ENCODE peak calls at places on chromosomes 12 and 14, in six cellular contexts. One of them, this sample, is unnamed.
A peak's percentile ranks its signal among the peaks of the same experiment; 100 is the strongest.

GRCh38 chr12:90922068-90922743 is 32.8 kb downstream of the CCER1 start:
- DNase-seq in fibroblast of the aortic adventitia: peak; percentile 73
- DNase-seq in RWPE2: no peak
- DNase-seq in heart right ventricle: no peak
- DNase-seq in AG10803: peak; percentile 46
- DNase-seq in GM12865: no peak
- DNase-seq in this sample: no peak

GRCh38 chr14:21498540-21499526 is 12.3 kb downstream of the METTL3 start:
- DNase-seq in fibroblast of the aortic adventitia: peak; percentile 63
- DNase-seq in RWPE2: no peak
- DNase-seq in heart right ventricle: no peak
- DNase-seq in AG10803: peak; percentile 52
- DNase-seq in GM12865: peak; percentile 57
- DNase-seq in this sample: peak; percentile 54

GRCh38 chr12:82682851-82683261 is 3.9 kb upstream of the TMTC2 start:
- DNase-seq in fibroblast of the aortic adventitia: peak; percentile 11
- DNase-seq in RWPE2: no peak
- DNase-seq in heart right ventricle: no peak
- DNase-seq in AG10803: peak; percentile 53
- DNase-seq in GM12865: no peak
- DNase-seq in this sample: no peak

GRCh38 chr12:87756111-87756510 is 273.1 kb downstream of the C12orf50 start:
- DNase-seq in fibroblast of the aortic adventitia: peak; percentile 87
- DNase-seq in RWPE2: no peak
- DNase-seq in heart right ventricle: no peak
- DNase-seq in AG10803: peak; percentile 38
- DNase-seq in GM12865: no peak
- DNase-seq in this sample: no peak

GRCh38 chr12:15897433-15897832 is 13.7 kb upstream of the DERA start:
- DNase-seq in fibroblast of the aortic adventitia: no peak
- DNase-seq in RWPE2: no peak
- DNase-seq in heart right ventricle: no peak
- DNase-seq in AG10803: peak; percentile 43
- DNase-seq in GM12865: no peak
- DNase-seq in this sample: no peak

GRCh38 chr12:131521326-131521725 is 189.6 kb upstream of the SFSWAP start:
- DNase-seq in fibroblast of the aortic adventitia: no peak
- DNase-seq in RWPE2: no peak
- DNase-seq in heart right ventricle: no peak
- DNase-seq in AG10803: no peak
- DNase-seq in GM12865: no peak
- DNase-seq in this sample: no peak

GRCh38 chr12:126139355-126139754 is 1074.1 kb downstream of the AACS start:
- DNase-seq in fibroblast of the aortic adventitia: no peak
- DNase-seq in RWPE2: no peak
- DNase-seq in heart right ventricle: no peak
- DNase-seq in AG10803: no peak
- DNase-seq in GM12865: no peak
- DNase-seq in this sample: no peak

GRCh38 chr14:58725226-58725625 is 87.5 kb downstream of the DACT1 start:
- DNase-seq in fibroblast of the aortic adventitia: no peak
- DNase-seq in RWPE2: no peak
- DNase-seq in heart right ventricle: no peak
- DNase-seq in AG10803: no peak
- DNase-seq in GM12865: no peak
- DNase-seq in this sample: no peak

GRCh38 chr12:128019996-128020544 is 246.9 kb upstream of the TMEM132C start:
- DNase-seq in fibroblast of the aortic adventitia: no peak
- DNase-seq in RWPE2: no peak
- DNase-seq in heart right ventricle: no peak
- DNase-seq in AG10803: no peak
- DNase-seq in GM12865: no peak
- DNase-seq in this sample: no peak

GRCh38 chr12:48029401-48029770 is 25.1 kb upstream of the COL2A1 start:
- DNase-seq in fibroblast of the aortic adventitia: no peak
- DNase-seq in RWPE2: no peak
- DNase-seq in heart right ventricle: no peak
- DNase-seq in AG10803: no peak
- DNase-seq in GM12865: no peak
- DNase-seq in this sample: no peak

GRCh38 chr12:62660763-62661162 is 194.1 kb downstream of the MON2 start:
- DNase-seq in fibroblast of the aortic adventitia: peak; percentile 41
- DNase-seq in RWPE2: no peak
- DNase-seq in heart right ventricle: no peak
- DNase-seq in AG10803: peak; percentile 97
- DNase-seq in GM12865: no peak
- DNase-seq in this sample: no peak

GRCh38 chr14:102933618-102934231 is 11.3 kb downstream of the AMN start:
- DNase-seq in fibroblast of the aortic adventitia: no peak
- DNase-seq in RWPE2: no peak
- DNase-seq in heart right ventricle: no peak
- DNase-seq in AG10803: no peak
- DNase-seq in GM12865: no peak
- DNase-seq in this sample: no peak

GRCh38 chr12:93883436-93884154 is 206.4 kb downstream of the CRADD start:
- DNase-seq in fibroblast of the aortic adventitia: peak; percentile 80
- DNase-seq in RWPE2: no peak
- DNase-seq in heart right ventricle: no peak
- DNase-seq in AG10803: peak; percentile 91
- DNase-seq in GM12865: no peak
- DNase-seq in this sample: no peak

GRCh38 chr12:57101892-57102695 is 9.1 kb downstream of the STAT6 start:
- DNase-seq in fibroblast of the aortic adventitia: no peak
- DNase-seq in RWPE2: no peak
- DNase-seq in heart right ventricle: no peak
- DNase-seq in AG10803: no peak
- DNase-seq in GM12865: no peak
- DNase-seq in this sample: no peak

DNA sequence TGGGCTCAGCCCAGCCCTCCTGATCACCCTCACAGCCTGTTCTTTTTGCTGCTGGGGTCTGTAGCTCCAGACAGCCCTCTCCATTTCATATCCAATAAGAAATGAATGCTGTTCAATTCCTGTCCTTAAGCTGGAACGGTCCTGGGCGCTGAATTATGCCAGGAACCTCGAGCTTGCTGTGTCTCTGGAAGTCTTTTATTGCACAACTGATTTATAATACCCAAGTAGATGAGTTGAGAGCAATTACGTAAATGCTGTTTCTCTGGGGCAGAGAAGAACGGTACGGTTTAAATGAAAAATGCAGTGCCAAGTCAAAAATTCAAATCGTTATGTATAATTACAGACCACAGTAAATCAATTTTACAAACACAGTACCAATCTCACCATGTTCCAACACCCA is 161.0 kb downstream of the SAMD4A start:
- DNase-seq in fibroblast of the aortic adventitia: no peak
- DNase-seq in RWPE2: no peak
- DNase-seq in heart right ventricle: no peak
- DNase-seq in AG10803: peak; percentile 86
- DNase-seq in GM12865: no peak
- DNase-seq in this sample: no peak
- H3K4me3 ChIP-seq in fibroblast of the aortic adventitia: no peak overlapping the region
- H3K4me3 ChIP-seq in RWPE2: no peak overlapping the region
- H3K4me3 ChIP-seq in heart right ventricle: no peak overlapping the region
- H3K4me3 ChIP-seq in AG10803: peak overlapping the region; percentile 48
- H3K4me3 ChIP-seq in GM12865: no peak overlapping the region
- H3K4me3 ChIP-seq in this sample: no peak overlapping the region

GRCh38 chr12:45974883-45975282 is 15.5 kb downstream of the SCAF11 start:
- DNase-seq in fibroblast of the aortic adventitia: no peak
- DNase-seq in RWPE2: no peak
- DNase-seq in heart right ventricle: no peak
- DNase-seq in AG10803: no peak
- DNase-seq in GM12865: no peak
- DNase-seq in this sample: no peak

GRCh38 chr12:45975506-45975905 is 14.9 kb downstream of the SCAF11 start:
- DNase-seq in fibroblast of the aortic adventitia: no peak
- DNase-seq in RWPE2: no peak
- DNase-seq in heart right ventricle: no peak
- DNase-seq in AG10803: no peak
- DNase-seq in GM12865: no peak
- DNase-seq in this sample: no peak

GRCh38 chr12:45974171-45974719 is 16.1 kb downstream of the SCAF11 start:
- DNase-seq in fibroblast of the aortic adventitia: no peak
- DNase-seq in RWPE2: no peak
- DNase-seq in heart right ventricle: no peak
- DNase-seq in AG10803: peak; percentile 24
- DNase-seq in GM12865: no peak
- DNase-seq in this sample: no peak

GRCh38 chr12:45969084-45969483 is 21.3 kb downstream of the SCAF11 start:
- DNase-seq in fibroblast of the aortic adventitia: peak; percentile 43
- DNase-seq in RWPE2: no peak
- DNase-seq in heart right ventricle: no peak
- DNase-seq in AG10803: peak; percentile 83
- DNase-seq in GM12865: no peak
- DNase-seq in this sample: no peak

GRCh38 chr12:45973526-45973925 is 16.8 kb downstream of the SCAF11 start:
- DNase-seq in fibroblast of the aortic adventitia: peak; percentile 54
- DNase-seq in RWPE2: no peak
- DNase-seq in heart right ventricle: no peak
- DNase-seq in AG10803: peak; percentile 54
- DNase-seq in GM12865: no peak
- DNase-seq in this sample: no peak
- H3K4me3 ChIP-seq in fibroblast of the aortic adventitia: no peak overlapping the region
- H3K4me3 ChIP-seq in RWPE2: no peak overlapping the region
- H3K4me3 ChIP-seq in heart right ventricle: no peak overlapping the region
- H3K4me3 ChIP-seq in AG10803: no peak overlapping the region
- H3K4me3 ChIP-seq in GM12865: no peak overlapping the region
- H3K4me3 ChIP-seq in this sample: no peak overlapping the region

DNA sequence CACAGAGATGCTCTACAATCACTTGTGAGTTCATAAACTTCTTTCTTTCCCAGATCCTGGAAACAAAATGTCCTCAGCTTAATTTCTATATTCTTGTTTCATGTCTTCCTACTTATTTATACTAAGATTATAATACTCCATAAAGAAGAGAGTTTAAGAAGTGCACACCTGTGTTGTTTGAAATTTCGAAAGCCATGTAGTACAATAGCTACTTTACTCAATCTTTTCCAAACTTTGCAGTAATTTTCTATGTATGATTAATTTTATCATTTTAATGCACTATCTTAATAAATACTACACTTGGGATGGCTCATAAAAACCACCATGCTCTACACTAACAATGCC is 300 bp upstream of the TTC5 start:
- DNase-seq in fibroblast of the aortic adventitia: no peak
- DNase-seq in RWPE2: no peak
- DNase-seq in heart right ventricle: no peak
- DNase-seq in AG10803: no peak
- DNase-seq in GM12865: no peak
- DNase-seq in this sample: no peak
- H3K4me3 ChIP-seq in fibroblast of the aortic adventitia: no peak overlapping the region
- H3K4me3 ChIP-seq in RWPE2: peak overlapping the region; percentile 51
- H3K4me3 ChIP-seq in heart right ventricle: no peak overlapping the region
- H3K4me3 ChIP-seq in AG10803: no peak overlapping the region
- H3K4me3 ChIP-seq in GM12865: peak overlapping the region; percentile 91
- H3K4me3 ChIP-seq in this sample: peak overlapping the region; percentile 79

GRCh38 chr12:119589634-119590033 is 3.9 kb upstream of the TMEM233 start:
- DNase-seq in fibroblast of the aortic adventitia: peak; percentile 9
- DNase-seq in RWPE2: no peak
- DNase-seq in heart right ventricle: no peak
- DNase-seq in AG10803: no peak
- DNase-seq in GM12865: no peak
- DNase-seq in this sample: no peak
- H3K4me3 ChIP-seq in fibroblast of the aortic adventitia: no peak overlapping the region
- H3K4me3 ChIP-seq in RWPE2: no peak overlapping the region
- H3K4me3 ChIP-seq in heart right ventricle: no peak overlapping the region
- H3K4me3 ChIP-seq in AG10803: no peak overlapping the region
- H3K4me3 ChIP-seq in GM12865: no peak overlapping the region
- H3K4me3 ChIP-seq in this sample: no peak overlapping the region

GRCh38 chr14:75431827-75432226 is 4.0 kb downstream of the JDP2 start:
- DNase-seq in fibroblast of the aortic adventitia: peak; percentile 28
- DNase-seq in RWPE2: no peak
- DNase-seq in heart right ventricle: no peak
- DNase-seq in AG10803: no peak
- DNase-seq in GM12865: no peak
- DNase-seq in this sample: no peak

GRCh38 chr14:75430106-75430505 is 2.3 kb downstream of the JDP2 start:
- DNase-seq in fibroblast of the aortic adventitia: peak; percentile 68
- DNase-seq in RWPE2: no peak
- DNase-seq in heart right ventricle: no peak
- DNase-seq in AG10803: peak; percentile 62
- DNase-seq in GM12865: no peak
- DNase-seq in this sample: no peak

GRCh38 chr14:75431011-75431410 is 3.2 kb downstream of the JDP2 start:
- DNase-seq in fibroblast of the aortic adventitia: no peak
- DNase-seq in RWPE2: no peak
- DNase-seq in heart right ventricle: no peak
- DNase-seq in AG10803: no peak
- DNase-seq in GM12865: no peak
- DNase-seq in this sample: no peak

GRCh38 chr14:75429562-75429961 is 1.7 kb downstream of the JDP2 start:
- DNase-seq in fibroblast of the aortic adventitia: no peak
- DNase-seq in RWPE2: no peak
- DNase-seq in heart right ventricle: no peak
- DNase-seq in AG10803: no peak
- DNase-seq in GM12865: no peak
- DNase-seq in this sample: no peak

DNA sequence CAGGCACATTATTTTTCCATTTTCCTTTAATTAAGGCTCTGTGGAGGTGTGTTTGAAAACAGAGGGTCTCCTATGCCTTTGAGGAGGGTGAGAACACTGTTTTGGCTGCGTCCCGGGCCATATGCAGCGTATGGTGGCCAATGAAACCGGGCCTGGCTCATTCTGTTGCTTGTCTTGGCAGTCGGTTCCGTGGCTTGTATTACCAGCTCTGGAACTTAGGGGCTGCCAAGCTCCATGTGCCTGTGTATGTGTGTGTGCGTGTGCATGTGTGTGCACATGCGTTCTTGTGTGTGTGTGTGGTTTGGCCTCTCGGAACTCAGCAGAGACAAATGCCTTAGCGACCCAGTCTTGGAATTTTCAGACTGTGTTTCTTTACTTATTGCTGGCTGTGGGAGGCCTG is 2.7 kb downstream of the JDP2 start:
- DNase-seq in fibroblast of the aortic adventitia: peak; percentile 84
- DNase-seq in RWPE2: no peak
- DNase-seq in heart right ventricle: peak; percentile 43
- DNase-seq in AG10803: peak; percentile 76
- DNase-seq in GM12865: no peak
- DNase-seq in this sample: no peak
- H3K4me3 ChIP-seq in fibroblast of the aortic adventitia: peak overlapping the region; percentile 80
- H3K4me3 ChIP-seq in RWPE2: no peak overlapping the region
- H3K4me3 ChIP-seq in heart right ventricle: peak overlapping the region; percentile 7
- H3K4me3 ChIP-seq in AG10803: peak overlapping the region; percentile 88
- H3K4me3 ChIP-seq in GM12865: no peak overlapping the region
- H3K4me3 ChIP-seq in this sample: no peak overlapping the region

GRCh38 chr12:124389537-124390441 is 94.9 kb downstream of the RFLNA start:
- DNase-seq in fibroblast of the aortic adventitia: no peak
- DNase-seq in RWPE2: no peak
- DNase-seq in heart right ventricle: no peak
- DNase-seq in AG10803: no peak
- DNase-seq in GM12865: no peak
- DNase-seq in this sample: no peak
- H3K4me3 ChIP-seq in fibroblast of the aortic adventitia: peak overlapping the region; percentile 77
- H3K4me3 ChIP-seq in RWPE2: peak overlapping the region; percentile 57
- H3K4me3 ChIP-seq in heart right ventricle: peak overlapping the region; percentile 54
- H3K4me3 ChIP-seq in AG10803: peak overlapping the region; percentile 67
- H3K4me3 ChIP-seq in GM12865: no peak overlapping the region
- H3K4me3 ChIP-seq in this sample: no peak overlapping the region

DNA sequence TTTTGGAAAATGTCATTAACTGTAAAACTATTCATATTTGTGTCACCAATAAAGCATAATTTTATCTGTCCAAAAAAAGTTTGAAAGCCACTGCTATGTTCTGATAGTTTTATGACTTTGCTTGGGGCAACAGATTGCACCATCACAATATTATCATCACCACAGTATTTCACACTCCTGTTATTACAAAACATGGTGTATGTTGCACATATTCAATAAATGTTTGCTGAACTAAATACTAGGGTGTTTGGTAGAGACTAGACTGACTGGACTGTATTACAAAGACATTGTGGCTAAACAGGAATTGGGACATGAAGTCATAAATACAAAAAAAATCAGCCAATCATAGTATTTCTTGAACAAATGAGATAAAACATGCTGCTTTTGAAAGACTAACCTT is 55.1 kb downstream of the PAWR start:
- DNase-seq in fibroblast of the aortic adventitia: peak; percentile 48
- DNase-seq in RWPE2: no peak
- DNase-seq in heart right ventricle: no peak
- DNase-seq in AG10803: peak; percentile 91
- DNase-seq in GM12865: no peak
- DNase-seq in this sample: no peak
- H3K4me3 ChIP-seq in fibroblast of the aortic adventitia: no peak overlapping the region
- H3K4me3 ChIP-seq in RWPE2: no peak overlapping the region
- H3K4me3 ChIP-seq in heart right ventricle: no peak overlapping the region
- H3K4me3 ChIP-seq in AG10803: no peak overlapping the region
- H3K4me3 ChIP-seq in GM12865: no peak overlapping the region
- H3K4me3 ChIP-seq in this sample: no peak overlapping the region

This sample was measured in Jurkat, Clone E6-1.